ENCODE peak calls at places on chromosomes 11 and 22, in six cellular contexts. S, B, D, Q, I and T are unnamed samples.
A peak's percentile ranks its signal among the peaks of the same experiment; 100 is the strongest.

GRCh38 chr22:17578129-17578754 is 14.9 kb downstream of the SLC25A18 start:
- DNase-seq in B (peak; percentile 82), D (peak; percentile 42), Q (peak; percentile 76), I (peak; percentile 62), S (peak; percentile 65), T (peak; percentile 97)

GRCh38 chr11:131430466-131431176 is 60.2 kb downstream of the NTM start:
- DNase-seq in Q (no peak), I (no peak), D (no peak), B (no peak), S (peak; percentile 18), T (peak; percentile 4)

GRCh38 chr22:25051073-25051472 is 98.6 kb downstream of the KIAA1671 start:
- DNase-seq in S (no peak), Q (no peak), D (no peak), I (no peak), B (no peak), T (no peak)

GRCh38 chr11:75823415-75823814 is 8.4 kb downstream of the UVRAG start:
- DNase-seq in Q (no peak), D (no peak), I (no peak), S (no peak), B (no peak), T (no peak)

GRCh38 chr11:111413849-111414248 is 34.8 kb upstream of the POU2AF1 start:
- DNase-seq in I (no peak), D (no peak), Q (no peak), S (no peak), B (no peak), T (no peak)

GRCh38 chr11:68692881-68693483 is 8.6 kb downstream of the GAL start:
- DNase-seq in I (no peak), D (no peak), S (no peak), Q (no peak), B (no peak), T (no peak)

GRCh38 chr22:26669060-26669481 is 11.7 kb downstream of the MIAT start:
- DNase-seq in B (no peak), Q (no peak), S (peak; percentile 49), I (peak; percentile 51), D (peak; percentile 30), T (peak; percentile 54)

GRCh38 chr22:40429481-40429880 is 59.1 kb downstream of the SGSM3 start:
- DNase-seq in I (no peak), D (no peak), B (no peak), S (no peak), Q (no peak), T (no peak)

GRCh38 chr22:41231369-41231768 is 9.4 kb downstream of the CHADL start:
- DNase-seq in I (no peak), Q (no peak), B (peak; percentile 80), D (no peak), S (no peak), T (no peak)

GRCh38 chr11:62516736-62517371 is 29.8 kb downstream of the AHNAK start:
- DNase-seq in B (no peak), D (no peak), I (no peak), Q (no peak), S (no peak), T (no peak)

GRCh38 chr22:50141462-50141861 is 29.1 kb upstream of the PANX2 start:
- DNase-seq in I (no peak), B (no peak), Q (no peak), S (no peak), D (no peak), T (no peak)

GRCh38 chr11:3243880-3244279 is 11.7 kb upstream of the MRGPRE start:
- DNase-seq in I (no peak), D (no peak), S (no peak), Q (no peak), B (no peak), T (no peak)

GRCh38 chr22:23375031-23375827 is 194.9 kb downstream of the BCR start:
- DNase-seq in S (no peak), B (no peak), D (no peak), Q (no peak), I (no peak), T (no peak)

GRCh38 chr11:14335712-14336111 is 23.3 kb downstream of the RRAS2 start:
- DNase-seq in I (no peak), S (no peak), B (no peak), Q (no peak), D (no peak), T (no peak)

GRCh38 chr11:57224126-57224525 is 12.9 kb downstream of the APLNR start:
- DNase-seq in I (no peak), Q (no peak), B (no peak), D (no peak), S (no peak), T (no peak)

GRCh38 chr11:76200006-76200940 is 6.0 kb downstream of the WNT11 start:
- DNase-seq in I (no peak), Q (no peak), D (no peak), B (no peak), S (no peak), T (no peak)

GRCh38 chr11:26709057-26709456 is 12.8 kb downstream of the SLC5A12 start:
- DNase-seq in D (no peak), S (no peak), Q (no peak), I (no peak), B (no peak), T (no peak)

GRCh38 chr11:9825315-9825714 is 161.4 kb downstream of the SWAP70 start:
- DNase-seq in Q (no peak), I (peak; percentile 86), S (peak; percentile 26), D (no peak), B (no peak), T (no peak)

GRCh38 chr22:22048981-22049531 is 66.5 kb upstream of the TOP3B start:
- DNase-seq in I (no peak), S (no peak), B (no peak), Q (no peak), D (no peak), T (no peak)

GRCh38 chr11:80346660-80347059 is 905.8 kb upstream of the TENM4 start:
- DNase-seq in S (no peak), I (no peak), D (no peak), B (no peak), Q (no peak), T (no peak)

GRCh38 chr22:40904101-40904500 is 42.2 kb upstream of the DNAJB7 start:
- DNase-seq in S (no peak), D (no peak), I (no peak), B (no peak), Q (no peak), T (no peak)

GRCh38 chr22:17489101-17489500 is 74.2 kb upstream of the SLC25A18 start:
- DNase-seq in Q (no peak), S (no peak), I (no peak), B (no peak), D (no peak), T (peak; percentile 67)

GRCh38 chr11:117658809-117659208 is 138.2 kb downstream of the DSCAML1 start:
- DNase-seq in S (no peak), Q (no peak), I (no peak), D (no peak), B (no peak), T (no peak)

GRCh38 chr11:123407124-123407995 is 22.7 kb upstream of the GRAMD1B start:
- DNase-seq in Q (peak; percentile 59), I (peak; percentile 85), S (peak; percentile 51), B (no peak), D (peak; percentile 71), T (peak; percentile 70)

GRCh38 chr11:79274636-79275315 is 166.1 kb downstream of the TENM4 start:
- DNase-seq in B (no peak), I (no peak), S (peak; percentile 49), Q (no peak), D (peak; percentile 67), T (no peak)

GRCh38 chr22:44994399-44995281 is 15.2 kb downstream of the PHF21B start:
- DNase-seq in B (no peak), I (no peak), D (no peak), Q (no peak), S (no peak), T (no peak)
- H3K4me3 ChIP-seq in B (no peak overlapping the region), I (no peak overlapping the region), D (no peak overlapping the region), Q (no peak overlapping the region), S (no peak overlapping the region), T (no peak overlapping the region)

DNA sequence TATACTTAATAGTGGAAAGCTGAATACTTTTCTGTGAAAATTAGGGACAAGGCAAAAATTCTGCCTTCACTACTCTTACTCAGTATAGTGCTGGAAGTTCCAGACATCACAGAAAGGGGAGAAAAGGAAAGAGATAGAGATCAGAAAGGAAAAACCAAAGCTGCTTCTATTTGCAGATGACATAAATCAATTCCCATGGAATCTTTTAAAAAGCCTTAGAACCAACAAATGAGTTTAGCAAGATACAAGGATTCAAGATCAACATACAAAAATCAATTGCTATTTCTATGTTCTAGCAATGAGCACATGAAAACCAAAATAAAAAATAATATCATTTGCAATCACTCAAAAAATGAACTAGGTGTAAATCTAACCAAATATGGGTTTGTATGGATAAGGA is 16.2 kb upstream of the CLDN5 start:
- DNase-seq in I (no peak), S (no peak), D (no peak), B (no peak), Q (no peak), T (no peak)
- H3K4me3 ChIP-seq in I (no peak overlapping the region), S (no peak overlapping the region), D (no peak overlapping the region), B (no peak overlapping the region), Q (no peak overlapping the region), T (no peak overlapping the region)

DNA sequence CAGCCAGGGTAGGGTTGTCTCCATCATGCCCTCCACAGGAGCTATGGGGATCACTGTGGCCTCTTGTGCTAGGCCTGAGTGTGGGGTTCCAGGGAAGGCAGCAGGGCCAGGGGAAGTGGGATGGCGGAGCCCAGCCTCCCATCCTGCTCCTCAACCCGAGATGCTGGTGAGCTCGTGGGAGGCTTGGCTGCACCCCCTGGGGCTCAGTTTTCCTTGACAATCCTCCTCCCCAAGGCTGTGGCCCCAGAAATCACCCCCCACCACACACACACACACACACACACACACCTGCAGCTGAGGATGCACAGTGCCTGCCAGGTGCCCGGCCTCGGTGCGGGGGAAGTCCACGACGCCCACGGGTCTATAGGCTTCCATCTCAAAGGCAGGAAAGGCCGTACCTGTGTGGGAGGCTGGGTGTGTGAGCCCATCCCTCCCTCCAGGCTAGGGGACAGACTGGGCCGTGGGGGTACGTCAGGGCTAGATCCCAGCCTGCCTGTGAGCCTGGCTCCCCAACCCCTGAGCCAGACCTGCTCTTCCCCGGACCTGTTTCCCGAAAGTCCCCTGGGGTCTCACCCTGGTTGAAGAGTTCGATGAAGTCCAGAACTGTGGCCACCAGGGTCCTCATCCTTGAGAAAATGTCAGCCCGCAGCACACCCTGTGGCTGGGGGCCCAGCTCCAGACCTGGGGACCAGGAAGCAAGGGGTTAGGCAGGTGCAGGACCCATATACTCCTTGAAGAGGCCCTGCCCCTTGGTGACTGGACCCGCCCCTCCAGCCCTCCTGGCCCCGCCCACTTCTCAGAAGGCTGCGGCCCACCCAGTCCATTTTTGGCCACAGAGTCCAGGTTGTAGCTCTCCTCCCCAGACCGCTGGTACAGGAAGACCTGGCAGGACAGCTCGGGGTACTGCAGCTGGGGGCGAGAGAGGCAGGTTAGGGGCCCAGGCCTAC is 5.2 kb upstream of the TBX10 start:
- DNase-seq in S (no peak), Q (no peak), I (no peak), D (no peak), B (no peak), T (no peak)
- H3K4me3 ChIP-seq in S (no peak overlapping the region), Q (no peak overlapping the region), I (no peak overlapping the region), D (no peak overlapping the region), B (no peak overlapping the region), T (no peak overlapping the region)

DNA sequence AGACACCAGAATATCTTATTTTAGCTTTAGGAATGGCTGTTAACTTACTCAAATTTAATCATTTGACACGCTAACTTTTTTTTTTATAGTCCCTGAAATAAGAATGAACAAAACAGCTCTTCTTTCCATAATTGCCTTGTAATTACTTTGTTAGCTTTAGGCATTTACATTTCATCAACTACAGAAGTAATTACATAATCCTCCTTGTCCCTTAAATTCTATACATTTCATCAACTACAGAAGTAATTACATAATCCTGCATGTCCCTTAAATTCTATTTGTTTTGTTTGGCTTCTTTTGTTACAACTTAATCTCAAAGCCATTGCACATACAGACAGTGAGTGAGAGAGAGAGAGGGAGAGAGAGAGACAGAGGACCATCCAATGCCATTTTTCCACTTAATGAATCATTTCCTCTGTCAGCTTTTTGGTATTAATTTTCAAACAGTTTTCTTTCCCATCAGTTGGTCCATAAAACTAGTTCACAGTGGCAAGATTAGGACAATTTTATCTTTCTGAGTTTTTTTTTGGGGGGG is 873.2 kb downstream of the METTL15 start:
- DNase-seq in I (peak; percentile 79), S (peak; percentile 9), D (peak; percentile 26), Q (no peak), B (no peak), T (peak; percentile 95)
- H3K4me3 ChIP-seq in I (no peak overlapping the region), S (no peak overlapping the region), D (no peak overlapping the region), Q (no peak overlapping the region), B (no peak overlapping the region), T (no peak overlapping the region)